ENCODE peak calls at places on chromosomes 13 and 19, in seven cellular contexts. D is activated B cell treated with CpG ODN at 0.5 μM for 24 hours, L is kidney, G is A172, N is T-helper 2 cell, E is fibroblast of the aortic adventitia, I is A673. Q is an unnamed sample.
A peak's percentile ranks its signal among the peaks of the same experiment; 100 is the strongest.

GRCh38 chr19:43564800-43565199 is 10.5 kb downstream of the XRCC1 start:
- DNase-seq in D (no peak), L (no peak), G (no peak), N (no peak), E (no peak), I (peak; percentile 63), Q (no peak)

GRCh38 chr13:35474551-35474950 is 1.9 kb downstream of the MAB21L1 start:
- DNase-seq in D (no peak), L (no peak), G (peak; percentile 8), N (no peak), E (peak; percentile 43), I (no peak), Q (no peak)

GRCh38 chr19:5081441-5082161 is 112.7 kb downstream of the KDM4B start:
- DNase-seq in D (no peak), L (no peak), G (no peak), N (no peak), E (no peak), I (no peak), Q (no peak)

GRCh38 chr19:46859637-46860124 is 1.1 kb upstream of the ARHGAP35 start:
- DNase-seq in D (no peak), L (peak; percentile 93), G (no peak), N (no peak), E (no peak), I (peak; percentile 98), Q (no peak)

GRCh38 chr19:50244695-50245094 is 41.3 kb downstream of the MYH14 start:
- DNase-seq in D (no peak), L (no peak), G (no peak), N (no peak), E (no peak), I (peak; percentile 79), Q (no peak)

GRCh38 chr13:51000576-51001260 is 91.1 kb downstream of the RNASEH2B start:
- DNase-seq in D (no peak), L (no peak), G (no peak), N (no peak), E (peak; percentile 85), I (peak; percentile 12), Q (no peak)

GRCh38 chr13:25973576-25973975 is 78.2 kb downstream of the SHISA2 start:
- DNase-seq in D (no peak), L (no peak), G (no peak), N (no peak), E (no peak), I (no peak), Q (no peak)

GRCh38 chr19:18249834-18250233 is 23.6 kb upstream of the PDE4C start:
- DNase-seq in D (no peak), L (no peak), G (no peak), N (no peak), E (no peak), I (no peak), Q (no peak)

GRCh38 chr19:11023016-11023415 is 62.2 kb downstream of the SMARCA4 start:
- DNase-seq in D (no peak), L (no peak), G (no peak), N (no peak), E (no peak), I (no peak), Q (no peak)

GRCh38 chr19:14507704-14508246 is 10.4 kb downstream of the DNAJB1 start:
- DNase-seq in D (no peak), L (no peak), G (peak; percentile 90), N (no peak), E (peak; percentile 46), I (no peak), Q (no peak)

GRCh38 chr19:1651061-1651547 is 1.3 kb downstream of the TCF3 start:
- DNase-seq in D (peak; percentile 49), L (peak; percentile 78), G (no peak), N (peak; percentile 31), E (peak; percentile 31), I (peak; percentile 69), Q (peak; percentile 60)

GRCh38 chr19:579111-579841 is 6.9 kb downstream of the BSG start:
- DNase-seq in D (no peak), L (peak; percentile 73), G (no peak), N (no peak), E (no peak), I (no peak), Q (no peak)

GRCh38 chr19:17751103-17751911 is at the start of gene FCHO1:
- DNase-seq in D (peak; percentile 80), L (peak; percentile 84), G (no peak), N (peak; percentile 72), E (no peak), I (no peak), Q (peak; percentile 80)

GRCh38 chr13:49367640-49368431 is 76.0 kb downstream of the CAB39L start:
- DNase-seq in D (no peak), L (no peak), G (no peak), N (no peak), E (peak; percentile 49), I (peak; percentile 6), Q (no peak)

GRCh38 chr13:39451860-39452301 is 151.1 kb downstream of the LHFPL6 start:
- DNase-seq in D (no peak), L (no peak), G (no peak), N (no peak), E (peak; percentile 40), I (peak; percentile 91), Q (no peak)

GRCh38 chr19:11539495-11540365 is 1.1 kb downstream of the CNN1 start:
- DNase-seq in D (no peak), L (no peak), G (no peak), N (no peak), E (no peak), I (no peak), Q (no peak)

GRCh38 chr19:55179570-55180484 is at the start of gene SYT5:
- DNase-seq in D (peak; percentile 66), L (no peak), G (no peak), N (peak; percentile 54), E (no peak), I (peak; percentile 57), Q (peak; percentile 48)

GRCh38 chr13:108220042-108220441 is 1.9 kb downstream of the ABHD13 start:
- DNase-seq in D (no peak), L (no peak), G (no peak), N (no peak), E (no peak), I (no peak), Q (no peak)

Q was measured in effector CD4-positive, alpha-beta T cell.